ENCODE peak calls at places on chromosome 10, in six cellular contexts. I, C, M, E, B and F are unnamed samples.

GRCh38 chr10:131824371-131825149 is 76.2 kb upstream of the PPP2R2D start:
- DNase-seq in I (no peak), C (no peak), M (no peak), E (no peak), B (no peak), F (no peak)

GRCh38 chr10:103745264-103746247 is 109.8 kb downstream of the SH3PXD2A start:
- DNase-seq in I (no peak), C (peak), M (no peak), E (no peak), B (no peak), F (no peak)

GRCh38 chr10:44046605-44047004 is 338.3 kb downstream of the CXCL12 start:
- DNase-seq in I (no peak), C (peak), M (peak), E (no peak), B (no peak), F (no peak)

GRCh38 chr10:95767884-95768556 is 12.1 kb downstream of the ENTPD1 start:
- DNase-seq in I (no peak), C (no peak), M (no peak), E (no peak), B (peak), F (peak)

GRCh38 chr10:3595736-3596135 is 189.3 kb downstream of the KLF6 start:
- DNase-seq in I (no peak), C (no peak), M (no peak), E (no peak), B (no peak), F (no peak)

GRCh38 chr10:77531441-77532001 is 106.1 kb downstream of the KCNMA1 start:
- DNase-seq in I (no peak), C (peak), M (peak), E (peak), B (peak), F (peak)

GRCh38 chr10:28788252-28788651 is 110.9 kb downstream of the BAMBI start:
- DNase-seq in I (no peak), C (no peak), M (no peak), E (no peak), B (no peak), F (no peak)

GRCh38 chr10:25745976-25746375 is 188.1 kb upstream of the MYO3A start:
- DNase-seq in I (no peak), C (no peak), M (peak), E (no peak), B (no peak), F (no peak)

GRCh38 chr10:110967009-110967630 is 47.7 kb downstream of the SHOC2 start:
- DNase-seq in I (no peak), C (no peak), M (no peak), E (no peak), B (no peak), F (no peak)